ENCODE peak calls at places on chromosomes 13 and 19, in eight cellular contexts. M is A549, V is ovary, E is sigmoid colon, Z is HepG2, C is transverse colon, W is esophagus muscularis mucosa, S is suprapubic skin. O is an unnamed sample.
A peak's percentile ranks its signal among the peaks of the same experiment; 100 is the strongest.

GRCh38 chr13:53873558-53873957 is 844.9 kb downstream of the OLFM4 start:
- DNase-seq in M (no peak), V (no peak), E (no peak), Z (no peak), C (no peak), W (no peak), S (no peak), O (no peak)

GRCh38 chr13:27170521-27171243 is 929 bp downstream of the USP12 start:
- DNase-seq in M (peak; percentile 15), V (peak; percentile 64), E (peak; percentile 76), Z (peak; percentile 33), C (peak; percentile 49), W (no peak), S (peak; percentile 77), O (peak; percentile 21)

GRCh38 chr13:105231579-105231978 is 1303.9 kb downstream of the EFNB2 start:
- DNase-seq in M (no peak), V (no peak), E (no peak), Z (no peak), C (no peak), W (no peak), S (no peak), O (no peak)

GRCh38 chr19:49020342-49020741 is 3.5 kb upstream of the LHB start:
- DNase-seq in M (no peak), V (no peak), E (no peak), Z (no peak), C (no peak), W (no peak), S (no peak), O (no peak)

GRCh38 chr19:31164666-31165265 is 184.5 kb downstream of the TSHZ3 start:
- DNase-seq in M (no peak), V (no peak), E (no peak), Z (no peak), C (no peak), W (no peak), S (no peak), O (no peak)

GRCh38 chr13:43134896-43135295 is 111.5 kb downstream of the DNAJC15 start:
- DNase-seq in M (no peak), V (no peak), E (no peak), Z (no peak), C (no peak), W (no peak), S (no peak), O (no peak)

GRCh38 chr13:50995870-50996269 is 86.3 kb downstream of the RNASEH2B start:
- DNase-seq in M (no peak), V (no peak), E (no peak), Z (no peak), C (no peak), W (peak; percentile 29), S (no peak), O (no peak)

GRCh38 chr13:41383400-41383799 is 72.3 kb downstream of the NAA16 start:
- DNase-seq in M (no peak), V (no peak), E (no peak), Z (no peak), C (no peak), W (no peak), S (no peak), O (no peak)

GRCh38 chr19:16084067-16084685 is 7.9 kb downstream of the TPM4 start:
- DNase-seq in M (no peak), V (no peak), E (no peak), Z (no peak), C (no peak), W (peak; percentile 42), S (no peak), O (no peak)

GRCh38 chr19:14073925-14074838 is 1.6 kb downstream of the MISP3 start:
- DNase-seq in M (no peak), V (no peak), E (peak; percentile 77), Z (no peak), C (peak; percentile 78), W (no peak), S (no peak), O (no peak)

GRCh38 chr19:33905937-33906577 is 109.4 kb downstream of the KCTD15 start:
- DNase-seq in M (peak; percentile 52), V (peak; percentile 72), E (peak; percentile 69), Z (no peak), C (peak; percentile 85), W (no peak), S (peak; percentile 88), O (peak; percentile 23)

GRCh38 chr13:96112936-96113335 is 23.0 kb downstream of the HS6ST3 start:
- DNase-seq in M (no peak), V (no peak), E (no peak), Z (no peak), C (no peak), W (no peak), S (no peak), O (no peak)

GRCh38 chr13:79285159-79285558 is 120.9 kb downstream of the RBM26 start:
- DNase-seq in M (no peak), V (no peak), E (no peak), Z (no peak), C (no peak), W (no peak), S (no peak), O (no peak)

GRCh38 chr13:36673838-36674326 is at the start of gene SERTM1:
- DNase-seq in M (no peak), V (peak; percentile 39), E (no peak), Z (no peak), C (no peak), W (no peak), S (no peak), O (no peak)

GRCh38 chr19:10070730-10071446 is 15.2 kb upstream of the SHFL start:
- DNase-seq in M (no peak), V (no peak), E (no peak), Z (no peak), C (no peak), W (no peak), S (no peak), O (no peak)

GRCh38 chr19:14381689-14382474 is 638 bp downstream of the ADGRE5 start:
- DNase-seq in M (no peak), V (no peak), E (peak; percentile 77), Z (no peak), C (peak; percentile 81), W (no peak), S (peak; percentile 81), O (peak; percentile 28)

GRCh38 chr13:99351772-99352171 is 44.6 kb upstream of the GPR183 start:
- DNase-seq in M (no peak), V (no peak), E (no peak), Z (no peak), C (no peak), W (peak; percentile 70), S (no peak), O (no peak)
- TF ChIP-seq EP300 in M (no peak), V (no peak), E (no peak), Z (no peak), C (no peak), W (no peak), S (no peak), O (no peak)

GRCh38 chr19:18220632-18221275 is 5.5 kb downstream of the PDE4C start:
- DNase-seq in M (no peak), V (no peak), E (no peak), Z (no peak), C (no peak), W (no peak), S (no peak), O (no peak)
- H3K27ac ChIP-seq in M (peak overlapping the region; percentile 34), V (no peak overlapping the region), E (no peak overlapping the region), Z (no peak overlapping the region), C (no peak overlapping the region), W (no peak overlapping the region), S (no peak overlapping the region), O (no peak overlapping the region)

GRCh38 chr19:46131485-46132143 is 7.1 kb upstream of the IGFL3 start:
- DNase-seq in M (no peak), V (no peak), E (no peak), Z (no peak), C (no peak), W (peak; percentile 14), S (no peak), O (no peak)

GRCh38 chr19:46134527-46134926 is 10.0 kb upstream of the IGFL3 start:
- DNase-seq in M (no peak), V (no peak), E (no peak), Z (no peak), C (no peak), W (peak; percentile 68), S (no peak), O (no peak)

GRCh38 chr19:46132508-46133100 is 8.1 kb upstream of the IGFL3 start:
- DNase-seq in M (no peak), V (no peak), E (no peak), Z (no peak), C (no peak), W (peak; percentile 14), S (no peak), O (no peak)

GRCh38 chr19:46133777-46134231 is 9.3 kb upstream of the IGFL3 start:
- DNase-seq in M (no peak), V (no peak), E (no peak), Z (no peak), C (no peak), W (peak; percentile 42), S (no peak), O (no peak)

DNA sequence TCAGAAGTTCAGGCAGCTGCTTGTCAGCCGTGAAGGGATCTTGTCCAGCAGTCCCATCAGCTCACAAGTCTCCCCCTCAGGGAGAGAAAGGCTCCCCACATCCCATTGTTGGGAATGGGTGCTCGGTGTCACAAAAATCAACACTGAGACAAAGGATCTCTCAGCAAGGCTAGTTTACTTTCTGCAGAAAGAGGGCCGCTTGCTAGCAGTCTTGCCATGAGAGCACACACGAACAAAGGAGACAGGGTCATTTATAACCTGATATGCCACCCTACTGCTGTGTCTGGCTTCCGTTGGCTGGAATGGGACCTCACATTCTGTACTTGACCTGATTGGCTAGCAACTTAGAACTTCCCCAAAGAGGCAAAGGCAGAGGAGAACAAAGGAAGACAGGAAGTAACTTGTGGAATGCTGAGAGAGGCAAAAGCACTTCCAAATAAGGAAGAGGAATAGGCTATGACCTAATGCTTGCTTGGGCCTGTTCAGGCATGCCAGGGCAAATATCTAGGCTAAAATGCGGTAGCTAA is 8.7 kb upstream of the IGFL3 start:
- DNase-seq in M (no peak), V (no peak), E (no peak), Z (peak; percentile 78), C (no peak), W (peak; percentile 90), S (no peak), O (peak; percentile 7)
- TF ChIP-seq POLR2A in M (no peak), V (no peak), E (no peak), Z (no peak), C (no peak), W (no peak), S (no peak), O (peak; percentile 34)

GRCh38 chr13:98742961-98743360 is 9.5 kb downstream of the SLC15A1 start:
- DNase-seq in M (no peak), V (no peak), E (no peak), Z (no peak), C (no peak), W (no peak), S (no peak), O (no peak)

GRCh38 chr13:98743377-98743776 is 9.1 kb downstream of the SLC15A1 start:
- DNase-seq in M (no peak), V (no peak), E (no peak), Z (no peak), C (no peak), W (no peak), S (no peak), O (no peak)

GRCh38 chr13:98739023-98739422 is 13.4 kb downstream of the SLC15A1 start:
- DNase-seq in M (no peak), V (no peak), E (no peak), Z (no peak), C (no peak), W (no peak), S (no peak), O (no peak)

GRCh38 chr13:98740131-98740530 is 12.3 kb downstream of the SLC15A1 start:
- DNase-seq in M (no peak), V (no peak), E (no peak), Z (no peak), C (no peak), W (no peak), S (no peak), O (no peak)

GRCh38 chr13:98741741-98742435 is 10.6 kb downstream of the SLC15A1 start:
- DNase-seq in M (no peak), V (no peak), E (no peak), Z (no peak), C (no peak), W (no peak), S (no peak), O (no peak)
- TF ChIP-seq EP300 in M (no peak), V (no peak), E (no peak), Z (no peak), C (no peak), W (no peak), S (no peak), O (no peak)

O was measured in tibial nerve.